ENCODE peak calls at places on chromosomes 1 and 21, in four cellular contexts. A is heart left ventricle; Q is CD8-positive, alpha-beta T cell; S is pancreas. R is an unnamed sample. For H3K4me1, the result is how much of the 10 kb centered on the place peaks cover.

GRCh38 chr1:46183119-46183842 is 7.0 kb upstream of the P3R3URF start:
- DNase-seq in A (peak), Q (no peak), S (peak), R (peak)

GRCh38 chr1:43437031-43437973 is 16.4 kb downstream of the HYI start:
- DNase-seq in A (no peak), Q (no peak), S (no peak), R (peak)

GRCh38 chr1:62386351-62387121 is 50.3 kb upstream of the USP1 start:
- DNase-seq in A (no peak), Q (no peak), S (no peak), R (no peak)

GRCh38 chr1:2148691-2149090 is 45.9 kb downstream of the FAAP20 start:
- DNase-seq in A (no peak), Q (peak), S (no peak), R (no peak)

GRCh38 chr21:42991992-42992740 is 17.8 kb downstream of the PKNOX1 start:
- DNase-seq in A (peak), Q (no peak), S (no peak), R (peak)

GRCh38 chr21:44043613-44044012 is 31.5 kb downstream of the TRAPPC10 start:
- DNase-seq in A (no peak), Q (no peak), S (no peak), R (no peak)

GRCh38 chr1:16719571-16720402 is 20.5 kb upstream of the RNU1-4 start:
- DNase-seq in A (no peak), Q (no peak), S (peak), R (no peak)

GRCh38 chr1:22045604-22046228 is 6.8 kb upstream of the CDC42 start:
- DNase-seq in A (no peak), Q (no peak), S (no peak), R (no peak)

GRCh38 chr1:214902636-214903320 is 179.8 kb upstream of the KCNK2 start:
- DNase-seq in A (no peak), Q (no peak), S (no peak), R (no peak)

GRCh38 chr1:230832466-230832865 is 35.9 kb downstream of the C1orf198 start:
- DNase-seq in A (no peak), Q (no peak), S (no peak), R (no peak)

GRCh38 chr21:27734146-27734545 is 767.3 kb upstream of the ADAMTS5 start:
- DNase-seq in A (no peak), Q (no peak), S (no peak), R (no peak)

GRCh38 chr1:200040516-200041138 is 13.1 kb downstream of the NR5A2 start:
- DNase-seq in A (no peak), Q (no peak), S (peak), R (peak)

GRCh38 chr1:149887456-149888159 is 11.8 kb upstream of the BOLA1 start:
- DNase-seq in A (peak), Q (peak), S (peak), R (peak)

GRCh38 chr1:104125226-104125625 is 375.5 kb downstream of the AMY1C start:
- DNase-seq in A (no peak), Q (no peak), S (no peak), R (no peak)

GRCh38 chr1:150015733-150016132 is 5.2 kb upstream of the OTUD7B start:
- DNase-seq in A (no peak), Q (no peak), S (no peak), R (no peak)

GRCh38 chr1:217333939-217334338 is 297.0 kb downstream of the GPATCH2 start:
- DNase-seq in A (no peak), Q (no peak), S (no peak), R (no peak)
- TF ChIP-seq CTCF in A (peak), Q (no peak), S (no peak), R (no peak)

GRCh38 chr1:225879521-225880209 is 2.5 kb downstream of the TMEM63A start:
- DNase-seq in A (no peak), Q (no peak), S (peak), R (peak)
- H3K4me1 ChIP-seq in A (under half), Q (half or more), S (under half), R (half or more)

DNA sequence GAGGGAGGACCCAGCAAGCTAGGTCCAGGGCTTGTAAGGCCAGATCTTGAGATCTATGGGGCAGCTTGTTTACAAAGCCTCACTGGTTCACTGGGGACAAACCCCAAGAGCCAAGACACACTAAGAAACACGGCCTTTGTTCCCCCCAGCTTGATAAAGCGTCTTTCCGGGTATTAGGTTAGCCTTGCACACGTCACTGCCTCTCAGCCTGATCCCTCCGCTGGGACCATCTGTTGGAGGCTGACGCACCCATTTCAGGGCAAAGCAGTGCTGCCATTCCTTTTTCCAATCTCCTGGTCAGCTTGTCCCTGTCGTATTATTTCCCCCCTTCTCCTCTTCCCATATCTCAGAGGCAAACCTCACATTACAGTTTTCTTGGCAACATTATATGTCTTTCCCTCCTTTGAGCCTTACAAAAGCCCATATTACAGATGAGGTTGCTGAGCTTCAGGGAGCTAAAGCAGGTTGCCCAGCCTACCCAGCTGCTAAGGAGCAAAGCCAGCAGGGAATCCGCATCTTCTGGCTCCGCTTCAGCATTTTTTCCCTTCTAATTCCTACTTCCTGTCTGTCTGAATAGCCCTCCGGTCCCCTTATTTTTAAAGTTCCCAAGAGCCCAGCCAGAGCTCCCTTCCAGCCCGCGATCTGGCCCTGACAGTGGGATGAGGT is 4.1 kb downstream of the HEYL start:
- DNase-seq in A (peak), Q (no peak), S (no peak), R (no peak)
- H3K4me3 ChIP-seq in A (peak), Q (no peak), S (peak), R (no peak)

GRCh38 chr1:11741919-11742598 is 6.1 kb downstream of the AGTRAP start:
- DNase-seq in A (no peak), Q (no peak), S (no peak), R (no peak)
- TF ChIP-seq CTCF in A (no peak), Q (no peak), S (no peak), R (no peak)

GRCh38 chr1:77825356-77825709 is 45.9 kb downstream of the MIGA1 start:
- DNase-seq in A (peak), Q (no peak), S (peak), R (no peak)
- H3K4me1 ChIP-seq in A (under half), Q (under half), S (under half), R (under half)

GRCh38 chr1:68279846-68280245 is 47.5 kb upstream of the WLS start:
- DNase-seq in A (no peak), Q (no peak), S (no peak), R (no peak)

GRCh38 chr1:68281946-68282615 is 49.8 kb upstream of the WLS start:
- DNase-seq in A (no peak), Q (no peak), S (no peak), R (no peak)

GRCh38 chr1:68285046-68285445 is 52.7 kb upstream of the WLS start:
- DNase-seq in A (no peak), Q (no peak), S (no peak), R (no peak)
- H3K4me3 ChIP-seq in A (no peak), Q (no peak), S (no peak), R (no peak)

GRCh38 chr1:85884372-85885035 is 176.3 kb upstream of the ZNHIT6 start:
- DNase-seq in A (no peak), Q (no peak), S (no peak), R (no peak)
- TF ChIP-seq CTCF in A (peak), Q (no peak), S (peak), R (peak)

DNA sequence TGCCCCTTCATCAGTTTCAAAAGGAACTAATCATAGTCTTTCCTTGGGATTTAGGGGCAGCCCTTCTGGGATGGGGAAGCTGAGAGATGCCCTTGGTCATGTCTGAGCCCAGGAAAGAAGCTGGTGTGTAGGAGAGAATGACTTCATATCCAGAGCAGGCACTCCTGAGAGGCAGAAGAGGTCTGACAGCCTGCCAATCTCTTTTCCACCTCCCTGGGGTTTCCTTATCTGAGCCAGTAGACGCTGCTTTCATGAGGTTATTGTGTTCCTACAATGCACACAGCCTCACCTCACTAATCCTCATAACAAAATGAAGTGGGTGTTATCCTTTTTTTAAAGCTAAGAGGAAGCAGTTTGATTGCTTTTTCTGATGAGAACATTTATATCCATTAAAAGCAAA is 14.1 kb downstream of the ROR1 start:
- DNase-seq in A (peak), Q (no peak), S (no peak), R (no peak)
- H3K4me1 ChIP-seq in A (half or more), Q (under half), S (under half), R (under half)

R was measured in mucosa of descending colon.